ENCODE peak calls at places on chromosomes 7 and 10, in six cellular contexts. L, M, B, S, Y and C are unnamed samples.
A peak's percentile ranks its signal among the peaks of the same experiment; 100 is the strongest.

GRCh38 chr7:86884152-86884551 is 175.3 kb downstream of the ELAPOR2 start:
- DNase-seq in L (no peak), M (no peak), B (no peak), S (no peak), Y (no peak), C (no peak)

GRCh38 chr10:64408386-64409178 is 887.4 kb downstream of the REEP3 start:
- DNase-seq in L (peak; percentile 20), M (no peak), B (no peak), S (no peak), Y (no peak), C (no peak)

GRCh38 chr7:2037301-2037804 is 195.4 kb downstream of the MAD1L1 start:
- DNase-seq in L (no peak), M (no peak), B (no peak), S (peak; percentile 44), Y (no peak), C (peak; percentile 10)

GRCh38 chr7:134200970-134201369 is 73.8 kb downstream of the LRGUK start:
- DNase-seq in L (no peak), M (peak; percentile 10), B (no peak), S (no peak), Y (no peak), C (no peak)

GRCh38 chr7:109821156-109821555 is 1251.5 kb downstream of the DNAJB9 start:
- DNase-seq in L (no peak), M (peak; percentile 1), B (no peak), S (no peak), Y (no peak), C (no peak)

GRCh38 chr10:75186310-75186709 is 24.3 kb upstream of the VDAC2 start:
- DNase-seq in L (no peak), M (no peak), B (no peak), S (no peak), Y (no peak), C (no peak)

GRCh38 chr7:93407239-93407638 is 167.3 kb downstream of the CALCR start:
- DNase-seq in L (no peak), M (no peak), B (no peak), S (no peak), Y (no peak), C (no peak)

GRCh38 chr10:104937528-104937927 is 296.4 kb downstream of the SORCS3 start:
- DNase-seq in L (no peak), M (no peak), B (no peak), S (peak; percentile 7), Y (no peak), C (no peak)

GRCh38 chr7:46229409-46229808 is 308.3 kb upstream of the IGFBP3 start:
- DNase-seq in L (no peak), M (no peak), B (peak; percentile 59), S (peak; percentile 96), Y (no peak), C (no peak)

GRCh38 chr7:23893942-23894890 is 184.2 kb downstream of the STK31 start:
- DNase-seq in L (no peak), M (no peak), B (no peak), S (no peak), Y (peak; percentile 5), C (no peak)

DNA sequence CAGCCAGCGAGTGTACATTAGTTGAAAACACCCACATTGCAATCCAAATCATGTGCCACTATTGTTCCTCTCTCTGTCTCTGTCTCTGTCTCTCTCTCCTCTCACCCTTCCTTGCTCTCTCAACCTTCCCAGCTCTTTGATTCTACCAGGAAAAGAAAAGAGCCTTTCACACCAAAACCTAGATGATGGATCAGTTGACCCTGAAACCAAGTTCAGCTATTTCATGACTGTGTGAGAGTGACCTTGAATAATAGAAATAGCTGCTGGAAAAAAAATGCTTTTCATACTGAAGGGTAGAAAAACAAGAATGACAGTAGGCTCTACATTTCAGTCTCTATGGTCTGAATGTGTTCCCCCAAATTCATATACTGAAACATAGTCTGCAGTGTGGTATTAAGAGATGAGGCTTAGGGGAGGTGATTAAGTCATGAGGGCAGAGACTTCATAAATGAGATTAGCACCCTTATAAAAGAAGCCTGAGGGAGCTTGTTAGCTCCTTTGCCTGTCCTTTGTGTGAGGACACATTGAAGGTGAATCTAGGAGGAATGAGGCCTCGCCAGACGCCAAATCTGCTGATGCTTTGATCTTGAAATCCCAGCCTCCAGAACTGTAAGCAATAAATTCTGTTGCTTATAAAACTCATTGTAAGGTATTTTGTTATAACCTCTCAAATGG is 65.2 kb downstream of the LYZL1 start:
- DNase-seq in L (no peak), M (no peak), B (no peak), S (no peak), Y (no peak), C (no peak)
- H3K27ac ChIP-seq in L (no peak overlapping the region), M (no peak overlapping the region), B (no peak overlapping the region), S (no peak overlapping the region), Y (no peak overlapping the region), C (no peak overlapping the region)

GRCh38 chr10:66183028-66183427 is 742.8 kb upstream of the LRRTM3 start:
- DNase-seq in L (no peak), M (no peak), B (no peak), S (no peak), Y (no peak), C (no peak)
- H3K27ac ChIP-seq in L (no peak overlapping the region), M (no peak overlapping the region), B (no peak overlapping the region), S (no peak overlapping the region), Y (no peak overlapping the region), C (no peak overlapping the region)

GRCh38 chr7:131117439-131117838 is 210.2 kb upstream of the MKLN1 start:
- DNase-seq in L (no peak), M (no peak), B (no peak), S (no peak), Y (no peak), C (no peak)

GRCh38 chr7:131115340-131115739 is 212.3 kb upstream of the MKLN1 start:
- DNase-seq in L (no peak), M (no peak), B (no peak), S (no peak), Y (no peak), C (no peak)

GRCh38 chr7:131122394-131122793 is 205.3 kb upstream of the MKLN1 start:
- DNase-seq in L (no peak), M (no peak), B (no peak), S (no peak), Y (no peak), C (no peak)

GRCh38 chr7:131123991-131124629 is 203.6 kb upstream of the MKLN1 start:
- DNase-seq in L (no peak), M (no peak), B (no peak), S (no peak), Y (no peak), C (no peak)

DNA sequence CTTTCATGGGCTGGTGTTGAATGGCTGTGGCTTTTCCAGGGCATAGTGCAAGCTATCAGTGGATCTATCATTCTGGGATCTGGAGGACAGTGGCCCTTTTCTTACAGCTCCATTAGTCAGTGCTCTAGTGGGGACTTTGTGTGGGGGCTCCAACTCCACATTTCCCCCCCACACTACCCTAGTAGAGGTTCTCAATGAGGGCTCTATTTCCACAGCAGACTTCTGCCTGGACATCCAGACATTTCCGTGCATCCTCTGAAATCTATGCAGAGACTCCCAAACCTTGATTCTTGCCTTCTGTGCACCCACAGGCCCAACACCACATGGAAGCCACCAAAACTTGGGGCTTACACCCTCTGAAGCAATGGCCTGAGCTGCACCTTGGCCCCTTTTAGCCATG is 208.3 kb upstream of the MKLN1 start:
- DNase-seq in L (no peak), M (no peak), B (no peak), S (no peak), Y (no peak), C (no peak)
- H3K27ac ChIP-seq in L (no peak overlapping the region), M (no peak overlapping the region), B (no peak overlapping the region), S (no peak overlapping the region), Y (no peak overlapping the region), C (no peak overlapping the region)

DNA sequence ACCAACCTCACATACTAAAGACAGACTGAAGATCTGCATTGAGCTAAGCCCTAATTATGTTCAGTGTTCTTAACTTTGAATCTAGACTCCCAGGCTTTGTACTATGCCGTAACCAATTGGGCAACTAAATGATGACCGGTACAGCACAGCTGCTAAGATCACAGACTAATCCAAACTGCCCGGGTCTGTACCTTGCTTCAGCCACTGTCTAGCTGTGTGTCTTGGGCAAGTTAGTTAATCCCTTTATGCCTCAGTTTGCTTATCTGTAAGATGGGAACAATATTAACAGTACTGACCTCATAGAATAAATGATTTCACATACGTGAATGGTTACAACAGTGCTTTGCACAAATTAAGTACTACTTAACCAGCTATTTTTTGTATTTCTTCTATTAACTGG is 205.8 kb upstream of the NFE2L3 start:
- DNase-seq in L (no peak), M (no peak), B (no peak), S (no peak), Y (no peak), C (no peak)
- H3K27ac ChIP-seq in L (no peak overlapping the region), M (no peak overlapping the region), B (no peak overlapping the region), S (no peak overlapping the region), Y (no peak overlapping the region), C (no peak overlapping the region)

GRCh38 chr7:116697152-116697551 is 25.2 kb downstream of the MET start:
- DNase-seq in L (no peak), M (no peak), B (no peak), S (no peak), Y (no peak), C (no peak)

GRCh38 chr7:116696707-116697106 is 24.7 kb downstream of the MET start:
- DNase-seq in L (no peak), M (no peak), B (no peak), S (no peak), Y (no peak), C (no peak)

GRCh38 chr7:116698930-116699722 is 27.1 kb downstream of the MET start:
- DNase-seq in L (no peak), M (no peak), B (no peak), S (no peak), Y (no peak), C (no peak)

GRCh38 chr7:116697761-116698160 is 25.8 kb downstream of the MET start:
- DNase-seq in L (no peak), M (no peak), B (no peak), S (no peak), Y (no peak), C (no peak)

GRCh38 chr7:116698396-116698795 is 26.4 kb downstream of the MET start:
- DNase-seq in L (no peak), M (no peak), B (no peak), S (no peak), Y (no peak), C (no peak)
- H3K27ac ChIP-seq in L (no peak overlapping the region), M (no peak overlapping the region), B (no peak overlapping the region), S (no peak overlapping the region), Y (no peak overlapping the region), C (no peak overlapping the region)

DNA sequence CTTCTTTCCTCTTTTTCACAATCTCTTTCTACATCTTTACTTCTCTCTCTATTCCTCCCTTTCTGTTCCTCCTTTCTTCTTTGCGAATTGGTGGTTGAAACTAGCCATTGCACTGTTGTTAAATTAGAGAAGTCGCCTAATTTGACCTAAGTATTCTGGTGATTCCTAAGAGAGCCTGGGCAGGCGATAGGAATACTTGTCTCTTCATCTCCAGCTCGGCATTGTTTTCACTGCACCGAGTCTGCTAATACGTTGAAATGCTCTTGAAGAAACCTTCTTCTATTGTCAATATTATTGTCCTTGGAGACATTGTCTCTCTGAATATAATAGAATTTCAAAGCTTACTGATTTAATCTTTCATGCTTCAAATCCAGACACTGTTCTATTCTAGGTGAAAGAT is 31.7 kb downstream of the KCND2 start:
- DNase-seq in L (no peak), M (no peak), B (no peak), S (no peak), Y (no peak), C (no peak)
- H3K27ac ChIP-seq in L (no peak overlapping the region), M (no peak overlapping the region), B (no peak overlapping the region), S (no peak overlapping the region), Y (no peak overlapping the region), C (no peak overlapping the region)